ENCODE peak calls at places on chromosome 1, in nine cellular contexts. One of them, this sample, is unnamed.

GRCh38 chr1:46532095-46532494 is 19.4 kb downstream of the KNCN start:
- DNase-seq in osteocyte: no peak
- DNase-seq in ascending aorta: no peak
- DNase-seq in Caco-2: no peak
- DNase-seq in fibroblast of lung: no peak
- DNase-seq in kidney: no peak
- DNase-seq in colonic mucosa: no peak
- DNase-seq in glutamatergic neuron: no peak
- DNase-seq in foreskin keratinocyte: no peak
- DNase-seq in this sample: no peak

GRCh38 chr1:221468556-221468955 is 273.3 kb downstream of the DUSP10 start:
- DNase-seq in osteocyte: no peak
- DNase-seq in ascending aorta: no peak
- DNase-seq in Caco-2: no peak
- DNase-seq in fibroblast of lung: no peak
- DNase-seq in kidney: no peak
- DNase-seq in colonic mucosa: no peak
- DNase-seq in glutamatergic neuron: no peak
- DNase-seq in foreskin keratinocyte: no peak
- DNase-seq in this sample: no peak

GRCh38 chr1:30533141-30533540 is 190.2 kb downstream of the MATN1 start:
- DNase-seq in osteocyte: peak; percentile 68
- DNase-seq in ascending aorta: no peak
- DNase-seq in Caco-2: no peak
- DNase-seq in fibroblast of lung: no peak
- DNase-seq in kidney: no peak
- DNase-seq in colonic mucosa: no peak
- DNase-seq in glutamatergic neuron: no peak
- DNase-seq in foreskin keratinocyte: no peak
- DNase-seq in this sample: no peak

GRCh38 chr1:204377800-204378608 is 18.3 kb upstream of the PLEKHA6 start:
- DNase-seq in osteocyte: peak; percentile 77
- DNase-seq in ascending aorta: no peak
- DNase-seq in Caco-2: peak; percentile 60
- DNase-seq in fibroblast of lung: no peak
- DNase-seq in kidney: peak; percentile 79
- DNase-seq in colonic mucosa: peak; percentile 83
- DNase-seq in glutamatergic neuron: peak; percentile 58
- DNase-seq in foreskin keratinocyte: no peak
- DNase-seq in this sample: peak; percentile 72

GRCh38 chr1:204623894-204624361 is 61.6 kb downstream of the LRRN2 start:
- DNase-seq in osteocyte: no peak
- DNase-seq in ascending aorta: no peak
- DNase-seq in Caco-2: peak; percentile 65
- DNase-seq in fibroblast of lung: no peak
- DNase-seq in kidney: peak; percentile 52
- DNase-seq in colonic mucosa: no peak
- DNase-seq in glutamatergic neuron: peak; percentile 54
- DNase-seq in foreskin keratinocyte: no peak
- DNase-seq in this sample: no peak

GRCh38 chr1:199157494-199157893 is 518.7 kb downstream of the PTPRC start:
- DNase-seq in osteocyte: no peak
- DNase-seq in ascending aorta: no peak
- DNase-seq in Caco-2: no peak
- DNase-seq in fibroblast of lung: no peak
- DNase-seq in kidney: no peak
- DNase-seq in colonic mucosa: no peak
- DNase-seq in glutamatergic neuron: no peak
- DNase-seq in foreskin keratinocyte: no peak
- DNase-seq in this sample: no peak

GRCh38 chr1:53346007-53346813 is 18.3 kb upstream of the LRP8 start:
- DNase-seq in osteocyte: peak; percentile 65
- DNase-seq in ascending aorta: peak; percentile 41
- DNase-seq in Caco-2: no peak
- DNase-seq in fibroblast of lung: no peak
- DNase-seq in kidney: peak; percentile 41
- DNase-seq in colonic mucosa: peak; percentile 13
- DNase-seq in glutamatergic neuron: no peak
- DNase-seq in foreskin keratinocyte: no peak
- DNase-seq in this sample: no peak

GRCh38 chr1:53398585-53399365 is 60.4 kb upstream of the DMRTB1 start:
- DNase-seq in osteocyte: peak; percentile 57
- DNase-seq in ascending aorta: peak; percentile 25
- DNase-seq in Caco-2: no peak
- DNase-seq in fibroblast of lung: no peak
- DNase-seq in kidney: no peak
- DNase-seq in colonic mucosa: no peak
- DNase-seq in glutamatergic neuron: peak; percentile 41
- DNase-seq in foreskin keratinocyte: no peak
- DNase-seq in this sample: no peak

GRCh38 chr1:79353224-79353623 is 346.7 kb upstream of the ADGRL4 start:
- DNase-seq in osteocyte: no peak
- DNase-seq in ascending aorta: no peak
- DNase-seq in Caco-2: no peak
- DNase-seq in fibroblast of lung: peak; percentile 71
- DNase-seq in kidney: no peak
- DNase-seq in colonic mucosa: no peak
- DNase-seq in glutamatergic neuron: no peak
- DNase-seq in foreskin keratinocyte: peak; percentile 18
- DNase-seq in this sample: no peak
- TF ChIP-seq CTCF in osteocyte: peak; percentile 52
- TF ChIP-seq CTCF in ascending aorta: no peak
- TF ChIP-seq CTCF in Caco-2: peak; percentile 40
- TF ChIP-seq CTCF in fibroblast of lung: peak; percentile 47
- TF ChIP-seq CTCF in kidney: peak; percentile 27
- TF ChIP-seq CTCF in colonic mucosa: no peak
- TF ChIP-seq CTCF in glutamatergic neuron: peak; percentile 59
- TF ChIP-seq CTCF in foreskin keratinocyte: peak; percentile 68
- TF ChIP-seq CTCF in this sample: no peak

GRCh38 chr1:244833734-244834595 is 1.5 kb upstream of the COX20 start:
- DNase-seq in osteocyte: no peak
- DNase-seq in ascending aorta: peak; percentile 72
- DNase-seq in Caco-2: peak; percentile 83
- DNase-seq in fibroblast of lung: peak; percentile 79
- DNase-seq in kidney: peak; percentile 84
- DNase-seq in colonic mucosa: peak; percentile 65
- DNase-seq in glutamatergic neuron: peak; percentile 58
- DNase-seq in foreskin keratinocyte: peak; percentile 61
- DNase-seq in this sample: peak; percentile 54
- TF ChIP-seq CTCF in osteocyte: peak; percentile 43
- TF ChIP-seq CTCF in ascending aorta: peak; percentile 12
- TF ChIP-seq CTCF in Caco-2: peak; percentile 31
- TF ChIP-seq CTCF in fibroblast of lung: peak; percentile 29
- TF ChIP-seq CTCF in kidney: no peak
- TF ChIP-seq CTCF in colonic mucosa: no peak
- TF ChIP-seq CTCF in glutamatergic neuron: peak; percentile 32
- TF ChIP-seq CTCF in foreskin keratinocyte: peak; percentile 42
- TF ChIP-seq CTCF in this sample: peak; percentile 54

GRCh38 chr1:106651028-106651752 is 405.3 kb upstream of the PRMT6 start:
- DNase-seq in osteocyte: no peak
- DNase-seq in ascending aorta: no peak
- DNase-seq in Caco-2: no peak
- DNase-seq in fibroblast of lung: peak; percentile 6
- DNase-seq in kidney: no peak
- DNase-seq in colonic mucosa: no peak
- DNase-seq in glutamatergic neuron: no peak
- DNase-seq in foreskin keratinocyte: no peak
- DNase-seq in this sample: no peak
- TF ChIP-seq CTCF in osteocyte: no peak
- TF ChIP-seq CTCF in ascending aorta: no peak
- TF ChIP-seq CTCF in Caco-2: no peak
- TF ChIP-seq CTCF in fibroblast of lung: no peak
- TF ChIP-seq CTCF in kidney: no peak
- TF ChIP-seq CTCF in colonic mucosa: no peak
- TF ChIP-seq CTCF in glutamatergic neuron: no peak
- TF ChIP-seq CTCF in foreskin keratinocyte: no peak
- TF ChIP-seq CTCF in this sample: no peak

GRCh38 chr1:38958967-38959366 is 17.3 kb upstream of the RHBDL2 start:
- DNase-seq in osteocyte: no peak
- DNase-seq in ascending aorta: no peak
- DNase-seq in Caco-2: peak; percentile 40
- DNase-seq in fibroblast of lung: no peak
- DNase-seq in kidney: no peak
- DNase-seq in colonic mucosa: no peak
- DNase-seq in glutamatergic neuron: no peak
- DNase-seq in foreskin keratinocyte: peak; percentile 70
- DNase-seq in this sample: no peak

GRCh38 chr1:38962560-38962959 is 20.9 kb upstream of the RHBDL2 start:
- DNase-seq in osteocyte: no peak
- DNase-seq in ascending aorta: no peak
- DNase-seq in Caco-2: no peak
- DNase-seq in fibroblast of lung: peak; percentile 39
- DNase-seq in kidney: no peak
- DNase-seq in colonic mucosa: no peak
- DNase-seq in glutamatergic neuron: no peak
- DNase-seq in foreskin keratinocyte: no peak
- DNase-seq in this sample: no peak

GRCh38 chr1:38962113-38962512 is 20.5 kb upstream of the RHBDL2 start:
- DNase-seq in osteocyte: no peak
- DNase-seq in ascending aorta: no peak
- DNase-seq in Caco-2: no peak
- DNase-seq in fibroblast of lung: peak; percentile 28
- DNase-seq in kidney: no peak
- DNase-seq in colonic mucosa: no peak
- DNase-seq in glutamatergic neuron: no peak
- DNase-seq in foreskin keratinocyte: peak; percentile 83
- DNase-seq in this sample: no peak

DNA sequence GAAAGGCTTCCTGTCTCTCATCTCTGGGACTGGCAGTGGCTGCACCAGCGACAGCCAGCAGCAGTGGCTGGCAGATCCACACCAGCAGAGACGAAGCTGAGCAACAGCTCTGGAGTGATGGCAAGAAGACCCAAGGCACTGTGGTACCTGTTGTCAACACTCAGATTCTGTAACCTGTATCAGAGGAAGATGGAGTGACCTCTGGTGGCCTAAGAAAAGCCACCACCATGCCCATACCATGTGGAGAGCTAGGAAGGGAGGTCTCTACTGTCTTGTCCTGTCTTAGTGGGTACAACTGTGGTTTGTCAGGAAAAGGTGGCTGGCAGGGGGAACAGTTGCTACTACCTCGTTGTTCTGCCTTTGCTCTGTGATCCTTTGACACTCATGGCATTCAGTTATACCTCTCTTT is 22.5 kb upstream of the RHBDL2 start:
- DNase-seq in osteocyte: no peak
- DNase-seq in ascending aorta: no peak
- DNase-seq in Caco-2: no peak
- DNase-seq in fibroblast of lung: no peak
- DNase-seq in kidney: no peak
- DNase-seq in colonic mucosa: no peak
- DNase-seq in glutamatergic neuron: no peak
- DNase-seq in foreskin keratinocyte: no peak
- DNase-seq in this sample: no peak
- TF ChIP-seq CTCF in osteocyte: no peak
- TF ChIP-seq CTCF in ascending aorta: no peak
- TF ChIP-seq CTCF in Caco-2: peak; percentile 17
- TF ChIP-seq CTCF in fibroblast of lung: no peak
- TF ChIP-seq CTCF in kidney: no peak
- TF ChIP-seq CTCF in colonic mucosa: no peak
- TF ChIP-seq CTCF in glutamatergic neuron: no peak
- TF ChIP-seq CTCF in foreskin keratinocyte: peak; percentile 53
- TF ChIP-seq CTCF in this sample: no peak

GRCh38 chr1:5161372-5161771 is 507.0 kb downstream of the AJAP1 start:
- DNase-seq in osteocyte: no peak
- DNase-seq in ascending aorta: no peak
- DNase-seq in Caco-2: no peak
- DNase-seq in fibroblast of lung: no peak
- DNase-seq in kidney: no peak
- DNase-seq in colonic mucosa: no peak
- DNase-seq in glutamatergic neuron: no peak
- DNase-seq in foreskin keratinocyte: no peak
- DNase-seq in this sample: no peak
- TF ChIP-seq CTCF in osteocyte: no peak
- TF ChIP-seq CTCF in ascending aorta: no peak
- TF ChIP-seq CTCF in Caco-2: no peak
- TF ChIP-seq CTCF in fibroblast of lung: no peak
- TF ChIP-seq CTCF in kidney: no peak
- TF ChIP-seq CTCF in colonic mucosa: no peak
- TF ChIP-seq CTCF in glutamatergic neuron: no peak
- TF ChIP-seq CTCF in foreskin keratinocyte: no peak
- TF ChIP-seq CTCF in this sample: no peak

GRCh38 chr1:236209713-236210112 is 67.4 kb downstream of the GPR137B start:
- DNase-seq in osteocyte: no peak
- DNase-seq in ascending aorta: no peak
- DNase-seq in Caco-2: no peak
- DNase-seq in fibroblast of lung: no peak
- DNase-seq in kidney: no peak
- DNase-seq in colonic mucosa: no peak
- DNase-seq in glutamatergic neuron: no peak
- DNase-seq in foreskin keratinocyte: no peak
- DNase-seq in this sample: no peak

GRCh38 chr1:236209185-236209584 is 66.8 kb downstream of the GPR137B start:
- DNase-seq in osteocyte: no peak
- DNase-seq in ascending aorta: no peak
- DNase-seq in Caco-2: no peak
- DNase-seq in fibroblast of lung: no peak
- DNase-seq in kidney: no peak
- DNase-seq in colonic mucosa: no peak
- DNase-seq in glutamatergic neuron: no peak
- DNase-seq in foreskin keratinocyte: no peak
- DNase-seq in this sample: no peak

GRCh38 chr1:236211815-236212214 is 69.5 kb downstream of the GPR137B start:
- DNase-seq in osteocyte: no peak
- DNase-seq in ascending aorta: no peak
- DNase-seq in Caco-2: no peak
- DNase-seq in fibroblast of lung: no peak
- DNase-seq in kidney: no peak
- DNase-seq in colonic mucosa: no peak
- DNase-seq in glutamatergic neuron: no peak
- DNase-seq in foreskin keratinocyte: no peak
- DNase-seq in this sample: no peak

GRCh38 chr1:236214761-236215160 is 67.0 kb downstream of the ERO1B start:
- DNase-seq in osteocyte: no peak
- DNase-seq in ascending aorta: no peak
- DNase-seq in Caco-2: no peak
- DNase-seq in fibroblast of lung: no peak
- DNase-seq in kidney: no peak
- DNase-seq in colonic mucosa: no peak
- DNase-seq in glutamatergic neuron: no peak
- DNase-seq in foreskin keratinocyte: no peak
- DNase-seq in this sample: no peak

GRCh38 chr1:236213534-236213933 is 68.2 kb downstream of the ERO1B start:
- DNase-seq in osteocyte: no peak
- DNase-seq in ascending aorta: no peak
- DNase-seq in Caco-2: no peak
- DNase-seq in fibroblast of lung: no peak
- DNase-seq in kidney: no peak
- DNase-seq in colonic mucosa: no peak
- DNase-seq in glutamatergic neuron: no peak
- DNase-seq in foreskin keratinocyte: no peak
- DNase-seq in this sample: no peak
- TF ChIP-seq CTCF in osteocyte: no peak
- TF ChIP-seq CTCF in ascending aorta: no peak
- TF ChIP-seq CTCF in Caco-2: no peak
- TF ChIP-seq CTCF in fibroblast of lung: no peak
- TF ChIP-seq CTCF in kidney: no peak
- TF ChIP-seq CTCF in colonic mucosa: no peak
- TF ChIP-seq CTCF in glutamatergic neuron: no peak
- TF ChIP-seq CTCF in foreskin keratinocyte: no peak
- TF ChIP-seq CTCF in this sample: no peak

DNA sequence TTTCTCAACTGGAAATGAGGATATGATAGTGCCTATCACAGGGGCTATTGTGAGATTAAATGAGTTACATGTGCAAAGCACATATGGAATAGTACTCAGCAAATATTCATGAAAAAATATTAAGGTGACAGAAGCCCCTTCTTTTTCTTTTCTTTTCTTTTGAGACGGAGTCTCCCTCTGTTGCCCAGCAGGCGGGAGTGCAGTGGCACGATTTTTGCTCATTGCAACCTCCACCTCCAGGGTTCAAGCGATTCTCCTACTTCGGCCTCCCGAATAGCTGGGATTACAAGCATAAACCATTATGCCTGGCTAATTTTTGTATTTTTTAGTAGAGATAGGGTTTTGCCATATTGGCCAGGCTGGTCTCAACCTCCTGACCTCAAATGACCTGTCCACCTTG is 139.4 kb downstream of the HIVEP3 start:
- DNase-seq in osteocyte: no peak
- DNase-seq in ascending aorta: peak; percentile 12
- DNase-seq in Caco-2: no peak
- DNase-seq in fibroblast of lung: no peak
- DNase-seq in kidney: no peak
- DNase-seq in colonic mucosa: no peak
- DNase-seq in glutamatergic neuron: no peak
- DNase-seq in foreskin keratinocyte: no peak
- DNase-seq in this sample: no peak
- TF ChIP-seq CTCF in osteocyte: peak; percentile 27
- TF ChIP-seq CTCF in ascending aorta: no peak
- TF ChIP-seq CTCF in Caco-2: no peak
- TF ChIP-seq CTCF in fibroblast of lung: peak; percentile 27
- TF ChIP-seq CTCF in kidney: no peak
- TF ChIP-seq CTCF in colonic mucosa: no peak
- TF ChIP-seq CTCF in glutamatergic neuron: peak; percentile 16
- TF ChIP-seq CTCF in foreskin keratinocyte: peak; percentile 34
- TF ChIP-seq CTCF in this sample: no peak

This sample was measured in CD14-positive monocyte.